ENCODE peak calls at places on chromosomes 1 and 21, in seven cellular contexts. I is IMR-90, B is mesenchymal stem cell, K is H9, J is neuronal stem cell, Y is mesendoderm, S is trophoblast cell. L is an unnamed sample.

GRCh38 chr1:115491303-115492018 is 150.3 kb upstream of the VANGL1 start:
- DNase-seq in I (no peak), B (no peak), K (no peak), J (no peak), Y (no peak), S (no peak), L (no peak)

GRCh38 chr1:3768811-3769390 is 3.6 kb upstream of the SMIM1 start:
- DNase-seq in I (no peak), B (no peak), K (no peak), J (no peak), Y (no peak), S (no peak), L (no peak)

GRCh38 chr1:34113362-34113761 is 51.7 kb downstream of the CSMD2 start:
- DNase-seq in I (no peak), B (no peak), K (peak), J (no peak), Y (peak), S (peak), L (no peak)

GRCh38 chr1:180643693-180644092 is 11.9 kb downstream of the XPR1 start:
- DNase-seq in I (peak), B (peak), K (no peak), J (no peak), Y (no peak), S (no peak), L (no peak)

GRCh38 chr21:36589352-36589971 is 109.5 kb upstream of the SIM2 start:
- DNase-seq in I (peak), B (peak), K (peak), J (no peak), Y (peak), S (peak), L (no peak)

GRCh38 chr1:166839600-166840308 is 479 bp downstream of the POGK start:
- DNase-seq in I (peak), B (peak), K (peak), J (peak), Y (peak), S (peak), L (no peak)

GRCh38 chr1:239930646-239931262 is 160.9 kb upstream of the FMN2 start:
- DNase-seq in I (peak), B (no peak), K (no peak), J (no peak), Y (peak), S (no peak), L (no peak)

GRCh38 chr21:31482460-31482859 is 138.4 kb upstream of the TIAM1 start:
- DNase-seq in I (no peak), B (no peak), K (no peak), J (no peak), Y (no peak), S (no peak), L (no peak)

GRCh38 chr21:31397939-31398338 is 53.9 kb upstream of the TIAM1 start:
- DNase-seq in I (no peak), B (no peak), K (no peak), J (no peak), Y (peak), S (no peak), L (no peak)

GRCh38 chr21:45919593-45919992 is 62.0 kb upstream of the COL6A1 start:
- DNase-seq in I (no peak), B (no peak), K (no peak), J (no peak), Y (no peak), S (no peak), L (no peak)

GRCh38 chr21:45918011-45918410 is 63.6 kb upstream of the COL6A1 start:
- DNase-seq in I (no peak), B (no peak), K (no peak), J (no peak), Y (no peak), S (no peak), L (no peak)

GRCh38 chr21:45918835-45919467 is 62.6 kb upstream of the COL6A1 start:
- DNase-seq in I (no peak), B (no peak), K (peak), J (no peak), Y (peak), S (no peak), L (no peak)

GRCh38 chr21:45916011-45916840 is 65.3 kb upstream of the COL6A1 start:
- DNase-seq in I (no peak), B (no peak), K (no peak), J (no peak), Y (no peak), S (peak), L (no peak)

DNA sequence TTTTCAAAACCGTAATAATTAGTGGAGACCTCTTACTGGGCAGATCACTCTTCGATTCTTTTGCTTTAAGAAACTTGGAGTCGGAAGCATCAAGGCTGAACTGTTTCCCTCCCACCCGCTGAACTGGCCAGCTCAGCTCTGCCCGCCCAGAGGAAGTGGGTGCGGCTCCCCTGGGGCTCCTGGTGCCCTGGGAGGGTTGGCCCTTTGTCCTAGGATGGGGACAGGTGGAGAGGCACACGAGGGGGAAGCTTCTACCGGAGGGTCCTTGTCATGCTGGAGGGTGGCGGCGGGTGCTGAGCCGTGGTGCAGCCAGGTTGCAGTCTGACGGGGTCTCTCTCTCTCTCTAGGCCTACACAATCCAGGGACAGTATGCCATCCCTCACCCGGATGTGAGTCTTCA is 64.3 kb upstream of the COL6A1 start:
- DNase-seq in I (no peak), B (no peak), K (no peak), J (no peak), Y (no peak), S (no peak), L (no peak)
- H3K4ac ChIP-seq in I (no peak), B (no peak), K (no peak), J (no peak), Y (no peak), S (no peak), L (no peak)

DNA sequence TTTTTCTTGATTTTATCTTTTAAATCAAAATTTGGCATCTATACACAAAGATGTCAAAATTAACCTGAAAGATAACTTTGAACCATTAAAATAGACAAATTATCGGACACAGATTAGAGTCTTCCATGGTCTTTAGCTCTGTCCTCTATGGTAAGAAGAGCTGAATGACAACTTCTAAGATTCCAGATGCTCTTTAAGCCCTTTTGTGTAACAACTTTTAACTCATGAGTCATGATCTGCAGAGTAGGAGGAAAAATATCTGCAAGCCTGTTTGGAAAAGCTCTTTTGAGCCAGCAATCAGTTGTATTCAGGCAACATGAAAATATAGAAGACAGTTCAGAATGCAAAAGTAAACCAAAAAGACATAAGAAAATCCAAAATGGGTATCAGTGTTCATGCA is 37.8 kb downstream of the TTC13 start:
- DNase-seq in I (peak), B (peak), K (no peak), J (no peak), Y (no peak), S (no peak), L (no peak)
- H3K4ac ChIP-seq in I (no peak), B (no peak), K (no peak), J (no peak), Y (no peak), S (no peak), L (no peak)

DNA sequence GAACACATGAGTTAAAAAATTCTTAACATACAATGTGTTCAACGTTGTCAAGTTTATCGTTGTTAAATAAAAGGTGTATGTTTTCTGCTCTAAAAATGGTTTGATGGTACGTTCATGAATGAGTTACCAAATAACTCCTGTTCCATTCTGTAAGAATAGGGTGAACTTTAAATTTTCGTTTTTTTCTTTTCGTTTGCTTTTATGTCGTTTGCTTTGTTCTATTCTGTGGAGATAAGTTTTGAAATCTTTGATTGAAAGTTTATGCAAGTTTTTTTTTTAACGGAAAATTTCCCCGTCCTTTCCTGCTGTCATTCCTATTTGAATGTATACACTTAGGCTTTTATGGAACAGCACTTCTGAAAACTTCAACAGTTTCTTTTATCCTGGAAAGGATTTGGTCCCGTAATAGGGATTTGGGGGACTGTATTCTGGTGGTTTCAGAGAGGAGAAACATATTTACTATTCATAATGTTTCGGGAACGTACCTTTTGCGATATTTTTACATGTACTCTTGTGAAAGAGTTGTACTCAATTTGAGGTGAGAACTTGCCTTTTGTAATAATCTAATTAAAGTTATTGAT is 1.7 kb downstream of the DR1 start:
- DNase-seq in I (no peak), B (no peak), K (no peak), J (no peak), Y (no peak), S (no peak), L (no peak)
- H3K4ac ChIP-seq in I (no peak), B (no peak), K (no peak), J (no peak), Y (no peak), S (peak), L (no peak)

GRCh38 chr1:99751877-99752504 is 14.4 kb downstream of the FRRS1 start:
- DNase-seq in I (no peak), B (no peak), K (no peak), J (no peak), Y (no peak), S (no peak), L (no peak)

GRCh38 chr1:99749948-99750347 is 16.5 kb downstream of the FRRS1 start:
- DNase-seq in I (no peak), B (no peak), K (no peak), J (no peak), Y (no peak), S (no peak), L (no peak)

GRCh38 chr1:99748419-99748818 is 18.0 kb downstream of the FRRS1 start:
- DNase-seq in I (peak), B (no peak), K (no peak), J (no peak), Y (no peak), S (peak), L (no peak)

GRCh38 chr1:99745684-99746083 is 20.8 kb downstream of the FRRS1 start:
- DNase-seq in I (no peak), B (no peak), K (no peak), J (no peak), Y (no peak), S (no peak), L (no peak)

DNA sequence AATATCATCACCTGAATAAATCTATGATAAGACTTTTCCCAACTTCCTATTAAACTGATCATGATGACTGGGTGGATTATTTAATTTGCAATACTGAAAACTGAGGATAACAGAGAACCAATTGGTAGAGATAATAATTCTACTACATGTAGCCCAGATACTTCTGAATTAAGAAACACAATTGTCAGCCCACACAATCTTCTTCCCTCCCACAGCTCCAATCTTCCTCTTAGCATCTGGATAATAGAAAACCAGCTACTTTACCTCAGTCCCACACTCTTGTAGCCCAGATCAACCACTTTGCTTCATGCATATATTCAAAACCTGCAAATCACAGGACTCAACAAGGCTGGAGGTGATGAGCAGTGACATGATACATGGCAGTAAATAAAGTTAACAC is 16.9 kb downstream of the FRRS1 start:
- DNase-seq in I (no peak), B (no peak), K (no peak), J (no peak), Y (no peak), S (no peak), L (no peak)
- H3K4ac ChIP-seq in I (no peak), B (no peak), K (no peak), J (no peak), Y (no peak), S (no peak), L (no peak)

GRCh38 chr1:243821177-243821680 is 28.8 kb downstream of the AKT3 start:
- DNase-seq in I (no peak), B (no peak), K (no peak), J (no peak), Y (no peak), S (no peak), L (no peak)

GRCh38 chr1:243818978-243819377 is 31.1 kb downstream of the AKT3 start:
- DNase-seq in I (no peak), B (no peak), K (no peak), J (no peak), Y (no peak), S (no peak), L (no peak)

GRCh38 chr1:243814718-243815117 is 35.3 kb downstream of the AKT3 start:
- DNase-seq in I (no peak), B (no peak), K (no peak), J (no peak), Y (no peak), S (no peak), L (no peak)

DNA sequence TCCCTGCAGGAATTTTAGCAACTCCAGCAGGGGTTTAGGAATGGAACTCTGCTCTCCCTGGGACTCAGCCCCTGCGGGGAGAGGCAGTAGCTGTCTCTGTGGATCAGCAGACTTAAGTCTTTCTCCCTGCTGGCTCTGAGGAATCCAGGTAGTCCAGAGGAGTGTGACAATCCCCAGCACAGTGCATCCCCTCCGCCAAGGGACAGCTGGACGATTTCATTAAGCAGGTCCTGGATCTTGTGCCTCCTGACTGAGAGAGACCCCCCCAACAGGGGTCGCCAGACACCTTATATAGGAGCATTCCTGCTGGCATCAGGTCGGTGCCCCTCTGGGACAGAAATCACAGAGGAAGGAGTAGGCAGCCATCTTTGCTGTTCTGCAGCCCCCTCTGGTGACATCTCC is 30.6 kb downstream of the AKT3 start:
- DNase-seq in I (no peak), B (no peak), K (peak), J (no peak), Y (peak), S (no peak), L (peak)
- H3K4ac ChIP-seq in I (no peak), B (no peak), K (no peak), J (no peak), Y (no peak), S (no peak), L (no peak)